ENCODE peak calls at places on chromosomes 6 and 20, in four cellular contexts. O is HCT116, F is HepG2, U is K562. Q is an unnamed sample.
A peak's percentile ranks its signal among the peaks of the same experiment; 100 is the strongest.

GRCh38 chr6:133553652-133554051 is 312.5 kb downstream of the EYA4 start:
- DNase-seq in F (peak; percentile 46), U (peak; percentile 59), O (peak; percentile 56), Q (no peak)

GRCh38 chr6:56949925-56950495 is 4.9 kb upstream of the BEND6 start:
- DNase-seq in U (peak; percentile 39), F (no peak), O (no peak), Q (no peak)

GRCh38 chr6:32954983-32955802 is 2.3 kb upstream of the HLA-DMA start:
- DNase-seq in O (no peak), F (peak; percentile 39), U (peak; percentile 32), Q (no peak)

GRCh38 chr6:137775720-137776119 is 91.3 kb upstream of the TNFAIP3 start:
- DNase-seq in F (no peak), U (no peak), O (no peak), Q (no peak)

GRCh38 chr20:47854687-47855212 is 69.5 kb upstream of the SULF2 start:
- DNase-seq in U (peak; percentile 43), F (peak; percentile 69), O (peak; percentile 58), Q (peak; percentile 13)

GRCh38 chr20:18388860-18389259 is 78.0 kb downstream of the DZANK1 start:
- DNase-seq in F (peak; percentile 95), O (peak; percentile 7), U (no peak), Q (no peak)

GRCh38 chr20:43949741-43950618 is 35.3 kb downstream of the TOX2 start:
- DNase-seq in O (no peak), U (peak; percentile 41), F (no peak), Q (no peak)

GRCh38 chr6:148175511-148176188 is 167.0 kb upstream of the SASH1 start:
- DNase-seq in O (no peak), F (no peak), U (no peak), Q (no peak)

GRCh38 chr20:46253391-46253790 is 54.9 kb downstream of the CDH22 start:
- DNase-seq in O (peak; percentile 26), F (peak; percentile 29), U (no peak), Q (no peak)

GRCh38 chr6:34950849-34951248 is 61.8 kb downstream of the ANKS1A start:
- DNase-seq in F (peak; percentile 30), U (no peak), O (no peak), Q (no peak)

GRCh38 chr20:35619196-35620095 is 3.8 kb downstream of the SPAG4 start:
- DNase-seq in F (peak; percentile 94), U (peak; percentile 41), O (peak; percentile 76), Q (peak; percentile 69)
- TF ChIP-seq REST in F (no peak), U (no peak), O (no peak), Q (no peak)

DNA sequence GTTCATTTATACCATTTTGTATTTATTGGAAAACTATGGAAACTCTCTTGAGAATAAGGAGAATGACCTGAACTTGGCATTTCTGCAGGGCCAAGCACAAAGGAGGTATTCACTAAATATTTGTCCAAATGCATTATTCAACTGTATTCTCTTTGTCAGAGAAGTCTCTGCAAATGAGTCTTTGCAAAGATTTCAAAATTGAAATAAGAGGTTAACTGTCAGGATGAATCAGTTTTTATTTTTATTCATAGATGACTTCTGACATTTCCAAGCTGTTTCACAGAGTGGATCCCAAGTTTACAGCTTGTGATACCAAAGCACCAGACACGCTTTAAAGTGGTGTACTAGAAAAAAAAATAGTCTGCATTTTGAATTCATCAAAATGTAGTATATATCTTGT is 131.6 kb downstream of the UTRN start:
- DNase-seq in F (no peak), O (no peak), U (no peak), Q (no peak)
- TF ChIP-seq TCF7L2 in F (no peak), O (no peak), U (no peak), Q (no peak)

DNA sequence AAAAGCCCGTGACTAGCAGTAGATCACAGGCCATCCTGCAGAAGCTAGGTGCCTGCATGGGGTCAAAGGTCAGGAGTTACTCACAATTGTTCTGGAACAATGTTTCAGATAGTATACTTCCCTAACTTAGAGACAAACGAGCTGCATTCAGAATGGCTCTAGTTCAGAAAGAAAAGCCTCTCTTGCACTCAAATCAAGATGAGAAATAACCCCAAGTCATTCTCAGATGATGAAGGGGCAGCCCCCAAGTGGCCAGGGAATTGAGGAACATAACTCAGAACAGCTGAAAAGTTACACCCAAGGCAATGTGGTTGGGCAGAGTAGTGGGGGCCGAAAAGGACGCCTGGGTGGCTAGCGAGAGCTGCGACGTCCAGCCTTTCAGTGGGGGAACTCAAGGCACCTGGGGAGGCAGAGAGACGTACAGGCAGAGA is 27.8 kb downstream of the FYN start:
- DNase-seq in F (peak; percentile 47), U (peak; percentile 52), O (no peak), Q (no peak)
- TF ChIP-seq REST in F (no peak), U (no peak), O (no peak), Q (no peak)

GRCh38 chr20:33812673-33813462 is 1.7 kb downstream of the CHMP4B start:
- DNase-seq in F (peak; percentile 91), O (no peak), U (peak; percentile 62), Q (no peak)

GRCh38 chr20:33808388-33808787 is 2.8 kb upstream of the CHMP4B start:
- DNase-seq in U (no peak), F (no peak), O (no peak), Q (no peak)

GRCh38 chr20:33810885-33811762 is at the start of gene CHMP4B:
- DNase-seq in F (peak; percentile 99), U (peak; percentile 99), O (peak; percentile 93), Q (peak; percentile 91)

GRCh38 chr20:33814238-33814712 is 3.1 kb downstream of the CHMP4B start:
- DNase-seq in O (no peak), F (no peak), U (peak; percentile 44), Q (no peak)

DNA sequence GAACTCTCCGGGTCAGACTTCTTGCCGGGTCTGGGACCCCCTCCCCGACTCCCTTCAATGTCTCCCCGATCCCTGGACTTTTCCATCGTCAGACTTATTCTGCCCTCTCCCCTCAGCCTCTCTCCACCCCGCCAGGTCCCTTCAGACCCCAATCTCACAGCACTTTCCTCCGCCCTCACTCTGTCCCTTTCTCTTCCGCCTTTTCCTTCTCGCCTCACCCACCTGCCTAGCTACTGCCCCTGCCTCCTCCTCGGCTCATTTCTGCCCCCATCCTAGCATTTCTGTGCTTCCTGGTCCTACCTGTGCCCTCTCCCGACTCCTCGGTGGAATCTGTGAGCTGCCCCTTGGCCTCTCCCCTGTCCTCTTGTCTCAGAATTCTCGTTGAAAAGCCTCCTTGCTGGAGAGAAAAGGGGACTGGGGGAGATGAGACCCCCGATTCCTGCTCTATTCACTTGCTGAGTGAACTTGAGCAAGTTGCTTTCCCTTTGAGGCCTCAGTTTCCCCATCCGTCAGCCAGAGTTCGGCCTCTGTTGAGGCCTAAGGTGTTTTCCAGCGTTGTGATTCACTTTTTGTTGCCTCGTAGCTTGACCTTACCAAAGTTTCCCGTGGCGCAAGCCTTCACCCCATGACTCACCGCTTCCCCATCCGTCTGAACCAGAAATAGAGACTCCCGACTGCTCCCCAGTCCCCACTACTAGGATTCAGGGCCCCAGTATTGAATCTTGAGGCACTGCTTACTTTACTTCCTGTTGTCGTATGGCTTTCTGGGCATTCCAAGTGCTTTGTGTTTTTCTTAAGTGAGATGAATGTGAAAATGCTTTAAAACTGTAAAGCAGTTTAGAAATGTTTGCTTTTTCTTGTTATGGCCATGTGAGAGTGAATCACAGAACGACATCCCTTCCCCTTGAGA is 870 bp downstream of the CHMP4B start:
- DNase-seq in U (peak; percentile 70), F (peak; percentile 66), O (no peak), Q (peak; percentile 33)
- TF ChIP-seq TCF7L2 in U (no peak), F (no peak), O (no peak), Q (no peak)

GRCh38 chr6:43608783-43609182 is 20.3 kb downstream of the GTPBP2 start:
- DNase-seq in O (no peak), F (no peak), U (no peak), Q (no peak)

GRCh38 chr6:43609402-43609801 is 19.7 kb downstream of the GTPBP2 start:
- DNase-seq in F (no peak), O (no peak), U (no peak), Q (no peak)

GRCh38 chr6:43606019-43606418 is 23.0 kb downstream of the GTPBP2 start:
- DNase-seq in U (no peak), F (no peak), O (no peak), Q (no peak)

GRCh38 chr6:43610431-43610830 is 18.6 kb downstream of the GTPBP2 start:
- DNase-seq in F (no peak), U (no peak), O (no peak), Q (no peak)

GRCh38 chr6:43608310-43608763 is 20.7 kb downstream of the GTPBP2 start:
- DNase-seq in O (peak; percentile 73), U (peak; percentile 88), F (peak; percentile 68), Q (peak; percentile 70)
- TF ChIP-seq REST in O (no peak), U (no peak), F (no peak), Q (no peak)

DNA sequence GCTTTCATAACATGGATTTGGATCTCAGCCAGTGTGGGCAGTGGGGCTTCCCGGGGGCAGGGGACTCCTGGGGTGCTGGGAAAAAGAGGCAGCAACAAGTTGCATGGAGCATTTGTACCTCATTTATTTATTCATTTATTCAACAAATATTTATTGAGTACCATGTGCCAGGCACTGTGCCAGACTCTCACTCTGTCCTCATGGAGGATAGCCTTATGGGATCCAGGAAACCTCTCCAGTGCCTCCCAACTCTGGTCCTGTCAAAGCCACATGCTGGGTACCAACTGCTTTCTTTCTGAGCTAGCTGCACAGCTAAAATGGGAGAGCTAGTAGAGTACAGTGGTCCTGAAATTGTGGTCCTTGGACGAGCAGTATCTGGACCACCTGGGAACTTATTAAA is 87.8 kb upstream of the EPB41L1 start:
- DNase-seq in O (no peak), F (no peak), U (no peak), Q (no peak)
- TF ChIP-seq TCF7L2 in O (no peak), F (no peak), U (no peak), Q (no peak)

Q was measured in Panc1.